ENCODE peak calls at places on chromosomes 5 and 9, in four cellular contexts. O is esophagus squamous epithelium, E is uterus, M is adrenal gland. G is an unnamed sample. For H3K36me3, the result is how much of the 10 kb centered on the place peaks cover.

GRCh38 chr9:124286292-124286931 is 28.7 kb downstream of the NEK6 start:
- DNase-seq in M (peak), E (no peak), O (no peak), G (peak)

GRCh38 chr5:169013208-169013728 is 287.7 kb downstream of the SLIT3 start:
- DNase-seq in O (no peak), E (no peak), M (no peak), G (no peak)

GRCh38 chr9:73720601-73721000 is 568.9 kb downstream of the ANXA1 start:
- DNase-seq in M (no peak), E (no peak), O (no peak), G (no peak)

GRCh38 chr5:165735388-165735787 is 2230.0 kb downstream of the MAT2B start:
- DNase-seq in M (no peak), E (no peak), O (no peak), G (no peak)

GRCh38 chr5:60399507-60399906 is 300.5 kb downstream of the DEPDC1B start:
- DNase-seq in M (no peak), O (no peak), E (no peak), G (no peak)

GRCh38 chr5:2207966-2208544 is 325.3 kb upstream of the IRX4 start:
- DNase-seq in O (no peak), M (peak), E (no peak), G (no peak)

GRCh38 chr5:149235841-149236240 is 35.8 kb upstream of the AFAP1L1 start:
- DNase-seq in E (no peak), O (no peak), M (no peak), G (no peak)

GRCh38 chr5:50711280-50711679 is 44.8 kb downstream of the PARP8 start:
- DNase-seq in O (no peak), M (peak), E (no peak), G (no peak)

DNA sequence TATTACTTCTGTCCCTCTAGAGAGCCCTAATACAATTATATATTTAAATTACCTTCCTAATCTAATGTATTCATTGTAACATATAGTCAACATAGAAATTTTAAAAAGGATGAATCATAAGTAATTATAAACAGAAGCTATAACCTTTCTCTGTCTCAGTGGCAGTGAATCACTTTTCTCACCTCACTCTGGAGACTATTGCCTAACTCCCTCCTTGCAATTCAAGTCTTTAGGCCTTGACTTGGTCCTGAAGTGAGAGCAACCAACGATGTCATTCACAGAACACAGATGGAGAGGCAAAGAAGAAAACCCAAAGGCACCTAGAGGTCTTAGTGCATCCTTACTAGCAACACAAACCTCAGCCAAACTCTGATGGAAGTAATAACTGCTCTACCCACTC is 133.3 kb upstream of the DPYSL3 start:
- DNase-seq in M (no peak), O (no peak), E (no peak), G (no peak)
- H3K36me3 ChIP-seq in M (under half), O (under half), E (under half), G (under half)

DNA sequence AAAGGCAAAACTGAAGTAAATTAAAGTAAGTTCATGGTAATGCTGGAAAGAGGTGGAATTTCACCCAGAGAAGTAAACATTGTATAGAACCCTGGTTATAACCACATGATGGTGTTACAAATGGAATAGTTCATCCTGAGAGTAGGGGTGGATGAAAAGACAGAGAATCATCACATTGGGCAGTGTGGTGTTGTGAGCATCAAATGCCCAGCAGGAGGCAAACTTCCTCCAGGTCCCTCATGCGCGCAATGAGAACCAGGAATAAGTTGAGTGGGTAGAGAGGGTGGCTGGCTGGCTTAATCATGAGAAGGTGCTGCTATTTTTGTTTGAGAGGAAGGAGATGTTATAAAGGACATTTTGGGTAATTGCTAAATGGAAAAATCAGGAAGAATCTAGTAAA is 163.3 kb upstream of the HMHB1 start:
- DNase-seq in O (no peak), M (no peak), E (no peak), G (no peak)
- TF ChIP-seq CTCF in O (no peak), M (no peak), E (no peak), G (no peak)

DNA sequence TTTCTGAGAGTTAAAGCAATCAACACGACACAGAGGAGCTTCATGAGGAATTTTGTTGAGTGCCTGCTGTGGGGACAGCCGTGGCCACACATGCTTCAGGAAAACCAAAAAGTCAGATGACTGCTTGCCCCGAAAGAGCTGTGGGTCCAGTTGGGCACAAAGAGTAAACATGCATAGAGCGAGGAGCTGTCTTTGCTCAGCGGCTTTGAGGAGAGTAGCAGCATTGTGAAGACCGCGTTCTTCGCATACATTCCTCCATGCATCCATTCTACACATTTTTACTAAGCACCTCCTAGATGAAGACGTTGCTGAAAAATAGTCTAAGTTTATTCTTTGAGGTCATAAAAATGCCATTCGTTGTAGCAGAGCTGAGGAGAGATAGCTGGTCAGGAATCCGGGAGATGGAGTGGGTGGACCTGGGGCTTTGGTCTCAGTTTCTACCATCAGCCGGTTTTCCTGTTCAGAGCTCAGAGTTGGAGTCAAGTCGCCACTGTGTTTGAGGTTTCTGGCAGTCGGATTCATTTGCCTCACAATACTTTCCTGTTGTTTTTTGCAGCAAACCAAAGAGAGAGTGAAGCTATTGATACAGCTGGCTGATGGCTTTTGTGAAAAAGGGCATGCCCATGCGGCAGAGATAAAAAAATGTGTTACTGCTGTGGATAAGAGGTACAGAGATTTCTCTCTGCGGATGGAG is 194.6 kb upstream of the OTULINL start:
- DNase-seq in M (no peak), E (no peak), O (no peak), G (no peak)
- H3K36me3 ChIP-seq in M (under half), E (under half), O (under half), G (under half)

GRCh38 chr9:86481466-86481865 is 127.3 kb upstream of the TUT7 start:
- DNase-seq in E (no peak), M (no peak), O (no peak), G (no peak)
- TF ChIP-seq CTCF in E (no peak), M (no peak), O (no peak), G (no peak)